ENCODE peak calls at places on chromosomes 11 and 22, in six cellular contexts. U is psoas muscle; D is stimulated activated CD8-positive, alpha-beta memory T cell treated with anti-CD3 and anti-CD28 coated beads, Interleukin-7, amount 100 ng/mL, for 1 hour; G is activated T-helper 1 cell treated with anti-CD3 and anti-CD28 coated beads, Interleukin-2, amount 50 U/mL, for 16 hours; Z is dermis microvascular lymphatic vessel endothelial cell; O is stimulated activated naive CD4-positive, alpha-beta T cell. H is an unnamed sample.

GRCh38 chr11:118544010-118544646 is 13.1 kb downstream of the TMEM25 start:
- DNase-seq in U (no peak), D (no peak), G (no peak), Z (no peak), O (no peak), H (no peak)

GRCh38 chr11:10257478-10257877 is 36.5 kb downstream of the SBF2 start:
- DNase-seq in U (no peak), D (no peak), G (no peak), Z (no peak), O (no peak), H (no peak)

GRCh38 chr22:18077087-18077638 is 627 bp upstream of the PEX26 start:
- DNase-seq in U (no peak), D (no peak), G (no peak), Z (no peak), O (no peak), H (no peak)

GRCh38 chr11:111945198-111945597 is 8.1 kb downstream of the DIXDC1 start:
- DNase-seq in U (no peak), D (no peak), G (no peak), Z (no peak), O (no peak), H (no peak)

GRCh38 chr22:38953577-38954413 is 3.6 kb upstream of the APOBEC3A start:
- DNase-seq in U (no peak), D (no peak), G (no peak), Z (no peak), O (no peak), H (no peak)

GRCh38 chr11:45282070-45282469 is 4.1 kb downstream of the SYT13 start:
- DNase-seq in U (no peak), D (no peak), G (no peak), Z (no peak), O (no peak), H (no peak)

GRCh38 chr11:83865636-83866461 is 579.7 kb upstream of the CCDC90B start:
- DNase-seq in U (no peak), D (no peak), G (no peak), Z (no peak), O (no peak), H (no peak)

GRCh38 chr11:111307472-111308108 is 9.2 kb downstream of the POU2AF3 start:
- DNase-seq in U (no peak), D (no peak), G (no peak), Z (no peak), O (no peak), H (no peak)

H was measured in DMS 273 treated with DMSO at 0.1 percent for 48 hours.